ENCODE peak calls at places on chromosomes 7 and 10, in four cellular contexts. K is ovary, X is IMR-90, B is tibial nerve. N is an unnamed sample.

GRCh38 chr7:12518920-12519681 is 51.4 kb upstream of the SCIN start:
- DNase-seq in K (no peak), X (no peak), B (no peak), N (no peak)

GRCh38 chr7:157474685-157475084 is 137.9 kb downstream of the DNAJB6 start:
- DNase-seq in K (peak; percentile 4), X (no peak), B (no peak), N (no peak)

GRCh38 chr7:142412551-142413193 is 154.8 kb upstream of the PRSS58 start:
- DNase-seq in K (no peak), X (peak; percentile 73), B (no peak), N (no peak)

GRCh38 chr10:44373341-44373995 is 11.4 kb downstream of the CXCL12 start:
- DNase-seq in K (no peak), X (no peak), B (no peak), N (no peak)

GRCh38 chr7:16652888-16653287 is 6.9 kb downstream of the BZW2 start:
- DNase-seq in K (no peak), X (no peak), B (no peak), N (no peak)

GRCh38 chr7:151178831-151179230 is 8.2 kb downstream of the ASB10 start:
- DNase-seq in K (no peak), X (no peak), B (no peak), N (peak; percentile 42)

GRCh38 chr10:47049056-47049851 is 138.0 kb downstream of the PTPN20 start:
- DNase-seq in K (peak; percentile 1), X (no peak), B (no peak), N (peak; percentile 67)

GRCh38 chr10:102405108-102405561 is 9.6 kb downstream of the NFKB2 start:
- DNase-seq in K (no peak), X (no peak), B (no peak), N (no peak)

GRCh38 chr10:99921948-99922347 is 87.8 kb downstream of the DNMBP start:
- DNase-seq in K (no peak), X (no peak), B (no peak), N (no peak)

GRCh38 chr7:98177553-98177952 is 33.7 kb upstream of the BHLHA15 start:
- DNase-seq in K (no peak), X (no peak), B (no peak), N (no peak)

GRCh38 chr10:90162464-90162863 is 461.1 kb downstream of the KIF20B start:
- DNase-seq in K (no peak), X (peak; percentile 18), B (no peak), N (no peak)

GRCh38 chr10:4671451-4672145 is 154.4 kb upstream of the AKR1E2 start:
- DNase-seq in K (no peak), X (peak; percentile 69), B (no peak), N (no peak)

GRCh38 chr7:111294494-111294893 is 203.6 kb downstream of the LRRN3 start:
- DNase-seq in K (no peak), X (no peak), B (no peak), N (no peak)

GRCh38 chr7:2526659-2527504 is 7.3 kb downstream of the LFNG start:
- DNase-seq in K (no peak), X (no peak), B (no peak), N (no peak)

GRCh38 chr10:133294189-133294588 is 14.5 kb downstream of the TUBGCP2 start:
- DNase-seq in K (no peak), X (no peak), B (no peak), N (no peak)

GRCh38 chr10:131391991-131392390 is 80.5 kb upstream of the TCERG1L start:
- DNase-seq in K (no peak), X (no peak), B (no peak), N (no peak)

GRCh38 chr10:110392860-110393732 is 88.4 kb upstream of the SMNDC1 start:
- DNase-seq in K (no peak), X (peak; percentile 71), B (peak; percentile 56), N (no peak)

GRCh38 chr10:103184615-103185014 is 8.5 kb downstream of the NT5C2 start:
- DNase-seq in K (no peak), X (no peak), B (no peak), N (no peak)

GRCh38 chr7:123754295-123754871 is 5.6 kb upstream of the WASL start:
- DNase-seq in K (no peak), X (no peak), B (no peak), N (no peak)

GRCh38 chr10:52783726-52784125 is 11.1 kb upstream of the MBL2 start:
- DNase-seq in K (no peak), X (no peak), B (no peak), N (no peak)

GRCh38 chr7:24653316-24654085 is 80.2 kb downstream of the PALS2 start:
- DNase-seq in K (no peak), X (no peak), B (no peak), N (no peak)
- H3K4me3 ChIP-seq in K (no peak overlapping the region), X (no peak overlapping the region), B (peak overlapping the region; percentile 34), N (no peak overlapping the region)

DNA sequence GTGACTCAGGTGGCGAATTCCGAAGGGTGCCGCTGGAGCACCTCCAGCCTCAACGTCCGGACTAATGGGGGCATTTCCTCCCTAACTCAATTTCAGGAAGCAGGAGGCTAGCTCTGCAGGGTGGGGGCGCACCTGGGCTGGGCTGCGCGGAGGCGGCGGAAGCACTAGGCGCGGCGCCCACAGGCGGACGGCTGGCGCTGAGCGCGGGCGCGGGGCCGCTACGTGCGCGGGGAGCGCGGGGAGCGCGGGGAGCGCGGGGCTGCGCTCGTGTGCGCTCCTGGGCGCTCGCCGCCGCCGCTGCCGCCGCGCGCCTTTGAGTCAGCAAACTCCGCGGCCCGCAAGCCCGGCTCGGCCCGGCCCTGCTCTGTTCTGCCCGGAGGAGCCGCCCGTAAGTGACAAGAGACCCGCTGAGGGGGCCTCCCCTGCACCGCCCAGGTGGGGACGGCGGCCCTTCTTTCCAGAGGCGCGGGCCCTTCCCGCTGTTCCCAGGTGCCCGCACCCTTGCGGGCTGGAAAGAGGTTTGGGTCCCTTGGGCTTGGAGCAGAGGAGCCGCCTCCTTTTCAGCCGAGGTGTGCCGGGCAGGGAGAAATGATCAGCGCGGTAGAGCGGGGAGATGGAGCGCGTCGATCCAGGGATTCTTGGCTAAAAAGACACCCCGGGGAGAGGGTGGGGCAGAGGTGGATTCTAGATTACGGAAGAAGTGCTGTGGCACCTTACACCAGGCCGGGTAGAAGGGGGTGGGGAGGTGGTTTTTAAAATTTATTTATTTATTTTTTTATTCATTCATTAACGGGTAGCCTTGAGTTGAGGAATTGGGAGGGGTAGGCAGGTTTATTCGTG is at the start of gene SNX10:
- DNase-seq in K (no peak), X (no peak), B (no peak), N (peak; percentile 84)
- TF ChIP-seq POLR2A in K (no peak), X (no peak), B (no peak), N (no peak)

DNA sequence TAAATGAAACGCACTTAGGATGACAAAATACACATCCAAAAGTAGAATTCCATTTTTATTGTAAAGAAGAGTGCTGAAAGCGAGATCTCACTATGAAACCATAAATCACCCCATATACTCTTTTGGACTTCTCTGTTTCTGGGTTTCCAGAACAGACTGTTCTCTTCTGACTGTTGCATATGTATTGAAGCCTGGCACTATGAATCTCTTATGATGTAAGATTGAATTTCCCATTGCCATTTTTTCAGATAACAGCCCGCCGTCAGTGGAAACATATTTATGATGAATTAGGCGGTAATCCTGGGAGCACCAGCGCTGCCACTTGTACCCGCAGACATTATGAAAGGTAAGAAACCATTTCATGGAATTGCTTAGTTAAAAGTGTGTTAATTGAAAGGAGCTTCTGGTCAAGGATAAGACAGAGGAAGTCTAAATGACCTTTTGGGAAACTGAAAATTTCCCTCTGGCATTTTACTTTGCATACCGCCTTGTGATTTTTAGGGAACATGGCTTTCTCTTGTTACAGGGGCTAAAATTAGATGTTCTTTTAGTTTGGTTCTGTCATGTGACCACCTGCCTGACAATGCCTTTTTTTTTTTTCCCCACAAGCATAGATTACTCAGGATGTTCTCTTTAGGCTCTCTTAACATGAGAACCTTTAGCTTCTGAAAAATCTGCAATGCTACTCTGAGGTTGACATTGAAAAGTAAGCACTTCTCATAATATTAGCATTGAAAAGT is 168.1 kb downstream of the ARID5B start:
- DNase-seq in K (no peak), X (no peak), B (no peak), N (no peak)
- H3K4me3 ChIP-seq in K (no peak overlapping the region), X (no peak overlapping the region), B (no peak overlapping the region), N (no peak overlapping the region)

DNA sequence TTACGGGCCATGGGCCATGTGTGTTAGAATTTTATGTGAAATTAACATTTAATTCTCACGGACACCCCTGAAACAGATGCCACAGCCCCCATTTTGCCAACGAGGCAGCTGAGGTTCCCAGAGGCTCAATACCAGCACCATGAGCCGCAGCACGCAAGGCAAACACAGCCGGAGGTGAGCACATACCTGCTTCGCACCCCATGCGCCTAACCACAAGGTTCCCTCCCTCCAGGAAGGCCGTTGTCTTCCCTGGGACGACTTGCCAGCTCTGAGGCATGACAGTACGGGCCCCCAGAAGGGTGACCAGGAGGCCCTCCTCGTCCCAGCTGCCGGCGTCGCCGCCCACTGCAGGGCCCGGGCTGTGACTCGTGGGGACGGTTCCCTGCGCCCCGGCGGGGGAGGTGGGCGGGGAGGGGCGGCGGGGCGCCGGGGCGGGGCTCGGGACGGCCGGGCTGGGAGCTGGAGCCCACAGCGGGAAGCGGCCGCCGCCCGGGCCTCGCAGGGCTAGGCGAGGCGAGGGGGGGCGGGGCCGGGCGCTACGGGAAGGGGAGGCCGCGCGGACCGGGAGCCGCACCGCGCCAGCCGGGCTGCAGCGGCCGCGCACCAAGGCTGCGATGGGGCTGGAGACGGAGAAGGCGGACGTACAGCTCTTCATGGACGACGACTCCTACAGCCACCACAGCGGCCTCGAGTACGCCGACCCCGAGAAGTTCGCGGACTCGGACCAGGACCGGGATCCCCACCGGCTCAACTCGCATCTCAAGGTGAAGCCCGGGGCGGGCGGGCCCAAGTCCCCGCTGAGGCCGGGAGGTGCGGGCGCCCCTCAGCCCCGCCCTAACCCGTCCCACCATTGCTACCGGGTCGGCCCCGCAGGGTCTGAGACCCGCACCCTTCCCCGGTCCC is at the start of gene CAV2:
- DNase-seq in K (peak; percentile 67), X (peak; percentile 48), B (peak; percentile 28), N (peak; percentile 48)
- TF ChIP-seq POLR2A in K (peak; percentile 46), X (no peak), B (peak; percentile 46), N (no peak)

DNA sequence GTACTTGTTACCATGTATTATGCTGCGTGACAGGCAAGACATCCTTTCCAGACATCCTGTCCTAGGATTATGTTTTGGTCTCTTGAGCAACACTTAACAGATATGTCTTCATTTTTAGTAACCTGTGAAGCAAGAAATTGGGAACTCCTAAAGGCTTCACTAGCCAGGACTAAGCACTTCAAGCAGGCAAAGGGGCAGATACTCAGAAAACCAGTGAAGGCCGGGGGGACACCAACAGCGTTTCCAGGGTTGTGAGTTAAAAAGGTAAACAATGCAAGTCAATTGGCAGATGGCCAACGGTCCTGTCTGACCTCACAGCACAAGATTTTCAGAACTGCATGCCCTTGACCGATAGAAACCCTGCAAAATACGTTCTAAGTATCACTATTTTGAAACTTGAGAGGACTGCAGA is 77.6 kb upstream of the SFMBT2 start:
- DNase-seq in K (peak; percentile 90), X (peak; percentile 15), B (peak; percentile 41), N (peak; percentile 70)
- H3K4me3 ChIP-seq in K (no peak overlapping the region), X (no peak overlapping the region), B (no peak overlapping the region), N (no peak overlapping the region)

N was measured in lower leg skin.